ENCODE peak calls at places on chromosomes 2 and 18, in ten cellular contexts. Z, G, I, J, A, Q, M, L, Y and H are unnamed samples. For H3K4me1 and H3K36me3, the result is how much of the 10 kb centered on the place peaks cover.

GRCh38 chr2:221372156-221372870 is 199.8 kb downstream of the EPHA4 start:
- DNase-seq in Z (no peak), G (no peak), I (no peak), J (no peak), A (no peak), Q (no peak), M (no peak), L (no peak), Y (peak), H (no peak)

GRCh38 chr2:1231664-1232063 is 181.6 kb upstream of the TPO start:
- DNase-seq in Z (no peak), G (no peak), I (no peak), J (no peak), A (no peak), Q (peak), M (no peak), L (no peak), Y (no peak), H (no peak)

GRCh38 chr2:210226186-210226585 is 939 bp upstream of the ACADL start:
- DNase-seq in Z (no peak), G (no peak), I (no peak), J (no peak), A (no peak), Q (no peak), M (no peak), L (no peak), Y (no peak), H (no peak)

GRCh38 chr2:166959556-166959955 is 71.3 kb downstream of the XIRP2 start:
- DNase-seq in Z (no peak), G (no peak), I (no peak), J (no peak), A (no peak), Q (no peak), M (no peak), L (no peak), Y (no peak), H (no peak)

GRCh38 chr2:105243961-105244360 is 2.4 kb downstream of the GPR45 start:
- DNase-seq in Z (no peak), G (no peak), I (no peak), J (no peak), A (no peak), Q (peak), M (no peak), L (no peak), Y (no peak), H (no peak)

GRCh38 chr2:25673170-25674002 is at the start of gene DTNB:
- DNase-seq in Z (peak), G (peak), I (peak), J (peak), A (peak), Q (peak), M (peak), L (peak), Y (no peak), H (peak)

GRCh38 chr2:195318440-195319111 is 338.4 kb upstream of the SLC39A10 start:
- DNase-seq in Z (peak), G (no peak), I (no peak), J (no peak), A (no peak), Q (peak), M (no peak), L (no peak), Y (peak), H (no peak)

GRCh38 chr2:240567137-240567871 is 980 bp upstream of the RNPEPL1 start:
- DNase-seq in Z (no peak), G (peak), I (peak), J (peak), A (peak), Q (no peak), M (peak), L (no peak), Y (no peak), H (peak)

GRCh38 chr2:148524519-148524919 is 120.0 kb upstream of the EPC2 start:
- DNase-seq in Z (no peak), G (no peak), I (no peak), J (no peak), A (no peak), Q (no peak), M (no peak), L (no peak), Y (no peak), H (no peak)

GRCh38 chr2:18741888-18742287 is 152.5 kb upstream of the NT5C1B start:
- DNase-seq in Z (peak), G (peak), I (no peak), J (no peak), A (peak), Q (no peak), M (no peak), L (no peak), Y (no peak), H (no peak)

GRCh38 chr2:123513351-123513750 is 511.7 kb upstream of the CNTNAP5 start:
- DNase-seq in Z (no peak), G (no peak), I (no peak), J (no peak), A (no peak), Q (no peak), M (no peak), L (no peak), Y (no peak), H (no peak)

GRCh38 chr2:240957656-240958365 is 40.6 kb upstream of the SNED1 start:
- DNase-seq in Z (no peak), G (no peak), I (peak), J (peak), A (no peak), Q (peak), M (peak), L (peak), Y (no peak), H (no peak)

GRCh38 chr2:216799873-216800421 is 59.9 kb downstream of the TNP1 start:
- DNase-seq in Z (peak), G (peak), I (no peak), J (peak), A (no peak), Q (no peak), M (no peak), L (peak), Y (no peak), H (no peak)

GRCh38 chr2:190216829-190217228 is 102.8 kb downstream of the HIBCH start:
- DNase-seq in Z (no peak), G (peak), I (peak), J (peak), A (no peak), Q (peak), M (peak), L (no peak), Y (no peak), H (no peak)

GRCh38 chr2:156189143-156189542 is 143.4 kb downstream of the NR4A2 start:
- DNase-seq in Z (no peak), G (no peak), I (no peak), J (no peak), A (no peak), Q (peak), M (peak), L (no peak), Y (no peak), H (no peak)

GRCh38 chr2:106020032-106020431 is 174.1 kb downstream of the UXS1 start:
- DNase-seq in Z (peak), G (peak), I (no peak), J (no peak), A (no peak), Q (no peak), M (no peak), L (no peak), Y (no peak), H (no peak)

GRCh38 chr2:101699191-101699938 is 1.9 kb downstream of the MAP4K4 start:
- DNase-seq in Z (no peak), G (no peak), I (no peak), J (no peak), A (no peak), Q (no peak), M (no peak), L (no peak), Y (no peak), H (no peak)

GRCh38 chr2:154694881-154695280 is 3.6 kb upstream of the KCNJ3 start:
- DNase-seq in Z (no peak), G (no peak), I (no peak), J (no peak), A (no peak), Q (no peak), M (no peak), L (no peak), Y (no peak), H (no peak)

GRCh38 chr2:64952896-64953482 is 36.2 kb upstream of the SLC1A4 start:
- DNase-seq in Z (peak), G (no peak), I (no peak), J (no peak), A (no peak), Q (no peak), M (no peak), L (no peak), Y (no peak), H (no peak)

GRCh38 chr2:45220227-45220626 is 211.0 kb upstream of the SIX2 start:
- DNase-seq in Z (no peak), G (no peak), I (no peak), J (peak), A (no peak), Q (no peak), M (no peak), L (no peak), Y (no peak), H (no peak)

GRCh38 chr2:118371500-118371899 is 283.2 kb downstream of the INSIG2 start:
- DNase-seq in Z (peak), G (no peak), I (no peak), J (no peak), A (no peak), Q (peak), M (no peak), L (no peak), Y (peak), H (no peak)

GRCh38 chr2:213104089-213104902 is 47.1 kb downstream of the IKZF2 start:
- DNase-seq in Z (peak), G (no peak), I (no peak), J (no peak), A (no peak), Q (no peak), M (no peak), L (no peak), Y (no peak), H (no peak)

GRCh38 chr2:227324671-227325055 is 388 bp upstream of the MFF start:
- DNase-seq in Z (peak), G (no peak), I (no peak), J (no peak), A (no peak), Q (no peak), M (no peak), L (no peak), Y (peak), H (no peak)

GRCh38 chr2:136008205-136008865 is 22.9 kb upstream of the DARS1 start:
- DNase-seq in Z (no peak), G (peak), I (no peak), J (peak), A (peak), Q (no peak), M (peak), L (no peak), Y (no peak), H (peak)

GRCh38 chr2:134259571-134259970 is 5.7 kb downstream of the MGAT5 start:
- DNase-seq in Z (peak), G (no peak), I (no peak), J (no peak), A (no peak), Q (no peak), M (no peak), L (no peak), Y (no peak), H (no peak)

GRCh38 chr2:182182436-182182835 is 196.8 kb downstream of the PPP1R1C start:
- DNase-seq in Z (no peak), G (no peak), I (no peak), J (no peak), A (no peak), Q (no peak), M (no peak), L (no peak), Y (no peak), H (no peak)

GRCh38 chr2:65134158-65134557 is 4.3 kb upstream of the RAB1A start:
- DNase-seq in Z (no peak), G (no peak), I (no peak), J (no peak), A (no peak), Q (no peak), M (no peak), L (no peak), Y (no peak), H (no peak)

GRCh38 chr18:8793445-8794132 is 88.2 kb downstream of the MTCL1 start:
- DNase-seq in Z (no peak), G (no peak), I (no peak), J (no peak), A (no peak), Q (no peak), M (no peak), L (no peak), Y (no peak), H (no peak)

GRCh38 chr2:15969214-15969613 is 28.9 kb downstream of the MYCN start:
- DNase-seq in Z (no peak), G (no peak), I (no peak), J (no peak), A (no peak), Q (no peak), M (no peak), L (no peak), Y (no peak), H (no peak)

GRCh38 chr2:161625996-161626395 is 1.8 kb downstream of the SLC4A10 start:
- DNase-seq in Z (no peak), G (no peak), I (no peak), J (no peak), A (no peak), Q (no peak), M (no peak), L (no peak), Y (no peak), H (no peak)

GRCh38 chr2:100581265-100581612 is 18.4 kb downstream of the PDCL3 start:
- DNase-seq in Z (no peak), G (no peak), I (no peak), J (no peak), A (no peak), Q (no peak), M (no peak), L (no peak), Y (no peak), H (no peak)

GRCh38 chr18:614980-615607 is 18.3 kb downstream of the CLUL1 start:
- DNase-seq in Z (no peak), G (no peak), I (no peak), J (no peak), A (no peak), Q (no peak), M (no peak), L (no peak), Y (no peak), H (no peak)

GRCh38 chr2:136118819-136119716 is 1.1 kb upstream of the CXCR4 start:
- DNase-seq in Z (no peak), G (no peak), I (peak), J (peak), A (peak), Q (no peak), M (peak), L (no peak), Y (no peak), H (peak)

GRCh38 chr2:73258186-73258912 is 24.2 kb downstream of the CCT7 start:
- DNase-seq in Z (no peak), G (no peak), I (no peak), J (no peak), A (no peak), Q (no peak), M (no peak), L (no peak), Y (no peak), H (peak)

GRCh38 chr2:50930726-50931125 is 101.2 kb downstream of the NRXN1 start:
- DNase-seq in Z (no peak), G (no peak), I (no peak), J (no peak), A (no peak), Q (no peak), M (no peak), L (no peak), Y (no peak), H (no peak)
- H3K4me1 ChIP-seq in Z (under half), G (under half), I (under half), J (under half), A (under half), Q (under half), M (under half), L (under half), Y (under half), H (under half)

GRCh38 chr2:222936705-222937104 is 75.9 kb downstream of the ACSL3 start:
- DNase-seq in Z (no peak), G (no peak), I (no peak), J (no peak), A (no peak), Q (no peak), M (no peak), L (no peak), Y (no peak), H (no peak)
- H3K36me3 ChIP-seq in Z (under half), G (under half), I (under half), J (half or more), A (under half), Q (under half), M (half or more), L (under half), Y (under half), H (half or more)

GRCh38 chr2:58667137-58667774 is 426.1 kb upstream of the FANCL start:
- DNase-seq in Z (no peak), G (no peak), I (no peak), J (no peak), A (no peak), Q (no peak), M (no peak), L (no peak), Y (no peak), H (no peak)
- H3K4me1 ChIP-seq in Z (under half), G (under half), I (under half), J (under half), A (under half), Q (under half), M (under half), L (under half), Y (under half), H (under half)

GRCh38 chr18:2955966-2956521 is 56.9 kb downstream of the LPIN2 start:
- DNase-seq in Z (no peak), G (no peak), I (no peak), J (no peak), A (no peak), Q (no peak), M (no peak), L (no peak), Y (no peak), H (no peak)

GRCh38 chr18:2961828-2962227 is 51.1 kb downstream of the LPIN2 start:
- DNase-seq in Z (peak), G (no peak), I (no peak), J (no peak), A (no peak), Q (no peak), M (no peak), L (no peak), Y (no peak), H (no peak)

GRCh38 chr18:2960983-2961696 is 51.8 kb downstream of the LPIN2 start:
- DNase-seq in Z (peak), G (no peak), I (no peak), J (no peak), A (no peak), Q (no peak), M (no peak), L (no peak), Y (no peak), H (no peak)

GRCh38 chr18:2958819-2959298 is 54.1 kb downstream of the LPIN2 start:
- DNase-seq in Z (peak), G (no peak), I (no peak), J (no peak), A (no peak), Q (no peak), M (no peak), L (no peak), Y (no peak), H (no peak)

DNA sequence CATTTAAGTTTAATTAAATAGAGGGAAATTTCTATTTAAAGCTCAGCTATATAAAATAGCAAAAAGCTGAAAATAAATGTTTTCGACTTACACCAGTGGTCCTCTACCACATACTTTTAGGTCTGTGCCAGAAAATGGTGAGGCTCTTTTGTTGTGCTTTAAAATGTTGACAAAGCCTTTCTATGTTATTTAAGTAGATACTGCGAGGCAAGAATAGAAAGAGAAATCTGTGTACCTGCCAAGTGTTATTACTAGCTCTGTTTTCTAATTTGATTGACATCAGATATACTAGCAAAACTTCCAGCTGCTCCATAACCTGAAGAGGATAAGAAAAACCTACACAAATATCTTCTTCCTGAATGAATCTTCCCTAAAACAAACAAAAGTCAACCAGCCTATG is 53.6 kb downstream of the LPIN2 start:
- DNase-seq in Z (no peak), G (no peak), I (no peak), J (no peak), A (no peak), Q (no peak), M (no peak), L (no peak), Y (no peak), H (no peak)
- H3K36me3 ChIP-seq in Z (under half), G (under half), I (under half), J (under half), A (under half), Q (under half), M (under half), L (under half), Y (under half), H (under half)

GRCh38 chr18:47915930-47916329 is 14.5 kb downstream of the SMAD2 start:
- DNase-seq in Z (no peak), G (no peak), I (no peak), J (no peak), A (no peak), Q (no peak), M (no peak), L (no peak), Y (no peak), H (no peak)
- H3K4me1 ChIP-seq in Z (under half), G (under half), I (under half), J (half or more), A (under half), Q (half or more), M (under half), L (under half), Y (under half), H (under half)

GRCh38 chr2:230908094-230908594 is 16.9 kb downstream of the GPR55 start:
- DNase-seq in Z (peak), G (peak), I (peak), J (no peak), A (peak), Q (no peak), M (peak), L (no peak), Y (no peak), H (peak)
- H3K36me3 ChIP-seq in Z (under half), G (under half), I (under half), J (under half), A (under half), Q (under half), M (under half), L (under half), Y (under half), H (under half)

GRCh38 chr2:139160838-139161237 is 380.6 kb upstream of the NXPH2 start:
- DNase-seq in Z (no peak), G (no peak), I (no peak), J (no peak), A (no peak), Q (no peak), M (no peak), L (no peak), Y (no peak), H (no peak)
- H3K4me1 ChIP-seq in Z (under half), G (under half), I (under half), J (under half), A (under half), Q (under half), M (under half), L (under half), Y (under half), H (under half)